ENCODE peak calls at places on chromosomes 1 and 21, in seven cellular contexts. Q is OCI-LY7, G is NT2/D1, D is amniotic stem cell, U is NCI-H345, Y is anterior cingulate cortex, E is iris pigment epithelial cell. Z is an unnamed sample.

GRCh38 chr1:197884173-197884572 is 18.3 kb upstream of the C1orf53 start:
- DNase-seq in Q (no peak), G (no peak), D (no peak), U (no peak), Y (no peak), E (no peak), Z (no peak)

GRCh38 chr1:226402615-226403521 is 5.0 kb downstream of the PARP1 start:
- DNase-seq in Q (no peak), G (no peak), D (no peak), U (no peak), Y (peak), E (no peak), Z (peak)

GRCh38 chr1:239456788-239457187 is 70.4 kb downstream of the CHRM3 start:
- DNase-seq in Q (no peak), G (no peak), D (no peak), U (no peak), Y (no peak), E (peak), Z (no peak)

GRCh38 chr1:229137274-229137673 is 133.6 kb upstream of the RAB4A start:
- DNase-seq in Q (no peak), G (no peak), D (no peak), U (no peak), Y (no peak), E (no peak), Z (no peak)

GRCh38 chr1:116511459-116512019 is 59.3 kb downstream of the CD58 start:
- DNase-seq in Q (no peak), G (no peak), D (no peak), U (no peak), Y (no peak), E (no peak), Z (no peak)

GRCh38 chr1:37765937-37766664 is 1.2 kb upstream of the EPHA10 start:
- DNase-seq in Q (peak), G (no peak), D (no peak), U (peak), Y (peak), E (peak), Z (no peak)

GRCh38 chr21:29092102-29092959 is 18.9 kb upstream of the CCT8 start:
- DNase-seq in Q (no peak), G (no peak), D (no peak), U (no peak), Y (no peak), E (peak), Z (no peak)

GRCh38 chr1:223788746-223789415 is 56.9 kb downstream of the TP53BP2 start:
- DNase-seq in Q (no peak), G (no peak), D (no peak), U (no peak), Y (no peak), E (no peak), Z (peak)

GRCh38 chr1:13792429-13792828 is 92.4 kb downstream of the PRDM2 start:
- DNase-seq in Q (no peak), G (no peak), D (no peak), U (no peak), Y (no peak), E (peak), Z (peak)

GRCh38 chr1:55703726-55704363 is 488.7 kb upstream of the USP24 start:
- DNase-seq in Q (no peak), G (no peak), D (no peak), U (no peak), Y (no peak), E (no peak), Z (no peak)

GRCh38 chr1:56773341-56774066 is 45.7 kb downstream of the FYB2 start:
- DNase-seq in Q (no peak), G (no peak), D (no peak), U (no peak), Y (no peak), E (no peak), Z (no peak)

GRCh38 chr1:24570265-24571125 is 14.6 kb downstream of the NCMAP start:
- DNase-seq in Q (no peak), G (no peak), D (no peak), U (no peak), Y (no peak), E (no peak), Z (no peak)

GRCh38 chr1:16292739-16293138 is 55.8 kb upstream of the CPLANE2 start:
- DNase-seq in Q (no peak), G (no peak), D (no peak), U (no peak), Y (no peak), E (no peak), Z (no peak)

GRCh38 chr1:117652421-117652820 is 46.6 kb downstream of the TENT5C start:
- DNase-seq in Q (peak), G (no peak), D (no peak), U (no peak), Y (no peak), E (no peak), Z (no peak)

GRCh38 chr1:180527270-180527669 is 24.9 kb upstream of the ACBD6 start:
- DNase-seq in Q (no peak), G (no peak), D (no peak), U (no peak), Y (no peak), E (peak), Z (no peak)

GRCh38 chr1:23436520-23437354 is 12.2 kb upstream of the TCEA3 start:
- DNase-seq in Q (no peak), G (peak), D (no peak), U (no peak), Y (no peak), E (no peak), Z (no peak)

GRCh38 chr1:234582626-234583354 is 27.2 kb downstream of the IRF2BP2 start:
- DNase-seq in Q (no peak), G (no peak), D (no peak), U (no peak), Y (no peak), E (no peak), Z (peak)

GRCh38 chr1:156584813-156585212 is 5.3 kb downstream of the TTC24 start:
- DNase-seq in Q (peak), G (no peak), D (no peak), U (no peak), Y (no peak), E (no peak), Z (no peak)

GRCh38 chr1:230062521-230062920 is 4.5 kb upstream of the GALNT2 start:
- DNase-seq in Q (no peak), G (no peak), D (no peak), U (no peak), Y (no peak), E (no peak), Z (no peak)

GRCh38 chr1:62299426-62300200 is 19.6 kb downstream of the KANK4 start:
- DNase-seq in Q (no peak), G (no peak), D (no peak), U (peak), Y (peak), E (no peak), Z (peak)

GRCh38 chr1:241235236-241235897 is 121.6 kb downstream of the RGS7 start:
- DNase-seq in Q (no peak), G (no peak), D (no peak), U (no peak), Y (peak), E (no peak), Z (peak)

GRCh38 chr1:224106568-224107281 is 7.2 kb upstream of the FBXO28 start:
- DNase-seq in Q (peak), G (peak), D (peak), U (peak), Y (no peak), E (peak), Z (no peak)

GRCh38 chr1:206915085-206915735 is 6.5 kb downstream of the FCMR start:
- DNase-seq in Q (no peak), G (no peak), D (no peak), U (peak), Y (no peak), E (no peak), Z (no peak)

GRCh38 chr1:6612641-6613360 is 730 bp upstream of the PHF13 start:
- DNase-seq in Q (peak), G (no peak), D (no peak), U (peak), Y (no peak), E (peak), Z (no peak)

Z was measured in hippocampal formation.